ENCODE peak calls at places on chromosome 6, in nine cellular contexts. One of them, this sample, is unnamed. For H3K9me3, the result is how much of the 10 kb centered on the place peaks cover.

GRCh38 chr6:110534731-110535164 is 58.3 kb upstream of the SLC22A16 start:
- DNase-seq in sigmoid colon: no peak
- DNase-seq in psoas muscle: no peak
- DNase-seq in MM.1S: no peak
- DNase-seq in lower lobe of right lung: no peak
- DNase-seq in HCT116: no peak
- DNase-seq in heart right ventricle: no peak
- DNase-seq in breast epithelium: peak
- DNase-seq in cardiac muscle cell: peak
- DNase-seq in this sample: peak

GRCh38 chr6:25449774-25450173 is 170.6 kb downstream of the CARMIL1 start:
- DNase-seq in breast epithelium: no peak
- DNase-seq in sigmoid colon: no peak
- DNase-seq in HCT116: no peak
- DNase-seq in psoas muscle: no peak
- DNase-seq in heart right ventricle: no peak
- DNase-seq in MM.1S: no peak
- DNase-seq in cardiac muscle cell: peak
- DNase-seq in lower lobe of right lung: no peak
- DNase-seq in this sample: no peak

GRCh38 chr6:148140772-148141557 is 201.7 kb upstream of the SASH1 start:
- DNase-seq in MM.1S: no peak
- DNase-seq in heart right ventricle: no peak
- DNase-seq in psoas muscle: no peak
- DNase-seq in sigmoid colon: no peak
- DNase-seq in cardiac muscle cell: no peak
- DNase-seq in HCT116: no peak
- DNase-seq in breast epithelium: no peak
- DNase-seq in lower lobe of right lung: no peak
- DNase-seq in this sample: no peak

GRCh38 chr6:6545616-6546317 is 42.8 kb upstream of the LY86 start:
- DNase-seq in breast epithelium: no peak
- DNase-seq in MM.1S: no peak
- DNase-seq in sigmoid colon: no peak
- DNase-seq in cardiac muscle cell: no peak
- DNase-seq in heart right ventricle: no peak
- DNase-seq in psoas muscle: no peak
- DNase-seq in lower lobe of right lung: no peak
- DNase-seq in HCT116: no peak
- DNase-seq in this sample: no peak

GRCh38 chr6:94735270-94735669 is 842.1 kb upstream of the MANEA start:
- DNase-seq in psoas muscle: no peak
- DNase-seq in lower lobe of right lung: no peak
- DNase-seq in breast epithelium: no peak
- DNase-seq in cardiac muscle cell: no peak
- DNase-seq in HCT116: no peak
- DNase-seq in MM.1S: no peak
- DNase-seq in sigmoid colon: no peak
- DNase-seq in heart right ventricle: no peak
- DNase-seq in this sample: no peak

GRCh38 chr6:90915224-90915915 is 328.5 kb upstream of the MAP3K7 start:
- DNase-seq in MM.1S: no peak
- DNase-seq in sigmoid colon: no peak
- DNase-seq in breast epithelium: no peak
- DNase-seq in psoas muscle: no peak
- DNase-seq in heart right ventricle: no peak
- DNase-seq in cardiac muscle cell: no peak
- DNase-seq in HCT116: no peak
- DNase-seq in lower lobe of right lung: no peak
- DNase-seq in this sample: no peak

GRCh38 chr6:41942045-41942851 is 640 bp upstream of the CCND3 start:
- DNase-seq in MM.1S: no peak
- DNase-seq in psoas muscle: no peak
- DNase-seq in breast epithelium: no peak
- DNase-seq in sigmoid colon: no peak
- DNase-seq in HCT116: no peak
- DNase-seq in heart right ventricle: no peak
- DNase-seq in cardiac muscle cell: no peak
- DNase-seq in lower lobe of right lung: no peak
- DNase-seq in this sample: no peak

GRCh38 chr6:31652925-31653724 is 664 bp upstream of the BAG6 start:
- DNase-seq in breast epithelium: peak
- DNase-seq in psoas muscle: peak
- DNase-seq in HCT116: no peak
- DNase-seq in sigmoid colon: peak
- DNase-seq in lower lobe of right lung: peak
- DNase-seq in cardiac muscle cell: no peak
- DNase-seq in heart right ventricle: peak
- DNase-seq in MM.1S: peak
- DNase-seq in this sample: peak

GRCh38 chr6:112443666-112444065 is 96.5 kb downstream of the RFPL4B start:
- DNase-seq in psoas muscle: peak
- DNase-seq in MM.1S: no peak
- DNase-seq in breast epithelium: peak
- DNase-seq in heart right ventricle: peak
- DNase-seq in sigmoid colon: peak
- DNase-seq in lower lobe of right lung: no peak
- DNase-seq in cardiac muscle cell: peak
- DNase-seq in HCT116: no peak
- DNase-seq in this sample: peak

GRCh38 chr6:73263570-73263909 is 544 bp upstream of the KHDC1 start:
- DNase-seq in MM.1S: no peak
- DNase-seq in lower lobe of right lung: no peak
- DNase-seq in sigmoid colon: no peak
- DNase-seq in HCT116: no peak
- DNase-seq in breast epithelium: no peak
- DNase-seq in cardiac muscle cell: peak
- DNase-seq in heart right ventricle: no peak
- DNase-seq in psoas muscle: no peak
- DNase-seq in this sample: no peak

GRCh38 chr6:52566201-52566600 is 10.7 kb downstream of the TRAM2 start:
- DNase-seq in sigmoid colon: no peak
- DNase-seq in breast epithelium: no peak
- DNase-seq in heart right ventricle: no peak
- DNase-seq in HCT116: no peak
- DNase-seq in lower lobe of right lung: no peak
- DNase-seq in cardiac muscle cell: no peak
- DNase-seq in psoas muscle: no peak
- DNase-seq in MM.1S: peak
- DNase-seq in this sample: no peak

DNA sequence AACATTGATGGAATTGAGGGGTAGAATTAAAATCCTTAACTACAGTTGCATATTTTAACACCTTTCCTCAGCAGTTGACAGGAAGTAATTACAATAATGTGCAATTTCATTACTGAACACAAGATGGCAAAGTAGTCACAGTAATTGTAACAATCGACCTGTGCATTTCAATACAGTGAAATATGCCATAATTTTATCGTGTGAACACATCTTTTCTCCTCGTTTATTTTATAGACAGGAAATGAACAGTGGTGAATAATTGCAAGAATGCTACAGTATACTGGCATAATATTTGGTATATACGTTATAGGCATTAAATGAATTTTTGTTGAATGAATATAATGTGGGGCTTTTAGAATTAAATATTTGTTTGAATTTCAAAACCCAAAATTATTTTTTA is 25.0 kb downstream of the CYB5R4 start:
- DNase-seq in breast epithelium: no peak
- DNase-seq in heart right ventricle: no peak
- DNase-seq in sigmoid colon: no peak
- DNase-seq in lower lobe of right lung: no peak
- DNase-seq in psoas muscle: no peak
- DNase-seq in HCT116: peak
- DNase-seq in MM.1S: peak
- DNase-seq in cardiac muscle cell: peak
- DNase-seq in this sample: no peak
- TF ChIP-seq CTCF in breast epithelium: peak
- TF ChIP-seq CTCF in heart right ventricle: peak
- TF ChIP-seq CTCF in sigmoid colon: peak
- TF ChIP-seq CTCF in lower lobe of right lung: peak
- TF ChIP-seq CTCF in psoas muscle: peak
- TF ChIP-seq CTCF in HCT116: peak
- TF ChIP-seq CTCF in MM.1S: peak
- TF ChIP-seq CTCF in cardiac muscle cell: peak
- TF ChIP-seq CTCF in this sample: peak

DNA sequence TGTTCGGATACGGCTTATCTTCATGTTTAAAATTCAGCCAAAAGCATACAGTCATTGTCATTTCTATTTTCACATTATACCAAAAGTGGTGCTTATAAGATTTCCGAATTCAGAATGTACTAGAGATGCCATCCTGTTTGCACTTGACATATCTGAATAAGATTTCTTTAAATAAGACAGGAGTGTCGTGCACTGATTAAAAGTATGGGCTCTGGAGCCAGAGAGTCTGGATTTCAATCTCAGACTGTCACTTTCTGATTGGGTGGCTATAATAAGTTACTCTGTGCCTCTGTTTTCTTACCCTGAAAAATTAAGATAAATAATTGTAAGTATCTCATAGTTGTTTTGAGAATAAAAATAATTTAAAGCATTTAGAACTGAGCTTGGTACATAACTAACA is 92.8 kb downstream of the RWDD2A start:
- DNase-seq in HCT116: no peak
- DNase-seq in psoas muscle: no peak
- DNase-seq in heart right ventricle: no peak
- DNase-seq in lower lobe of right lung: no peak
- DNase-seq in sigmoid colon: no peak
- DNase-seq in cardiac muscle cell: no peak
- DNase-seq in breast epithelium: no peak
- DNase-seq in MM.1S: no peak
- DNase-seq in this sample: no peak
- H3K4me3 ChIP-seq in HCT116: no peak
- H3K4me3 ChIP-seq in psoas muscle: no peak
- H3K4me3 ChIP-seq in heart right ventricle: no peak
- H3K4me3 ChIP-seq in lower lobe of right lung: no peak
- H3K4me3 ChIP-seq in sigmoid colon: no peak
- H3K4me3 ChIP-seq in cardiac muscle cell: no peak
- H3K4me3 ChIP-seq in breast epithelium: no peak
- H3K4me3 ChIP-seq in MM.1S: no peak
- H3K4me3 ChIP-seq in this sample: no peak

GRCh38 chr6:4794140-4794707 is 18.0 kb downstream of the CDYL start:
- DNase-seq in heart right ventricle: peak
- DNase-seq in breast epithelium: no peak
- DNase-seq in sigmoid colon: no peak
- DNase-seq in HCT116: no peak
- DNase-seq in cardiac muscle cell: peak
- DNase-seq in MM.1S: no peak
- DNase-seq in lower lobe of right lung: no peak
- DNase-seq in psoas muscle: no peak
- DNase-seq in this sample: no peak
- H3K9me3 ChIP-seq in heart right ventricle: under half
- H3K9me3 ChIP-seq in breast epithelium: under half
- H3K9me3 ChIP-seq in sigmoid colon: under half
- H3K9me3 ChIP-seq in HCT116: under half
- H3K9me3 ChIP-seq in cardiac muscle cell: under half
- H3K9me3 ChIP-seq in MM.1S: under half
- H3K9me3 ChIP-seq in lower lobe of right lung: under half
- H3K9me3 ChIP-seq in psoas muscle: under half
- H3K9me3 ChIP-seq in this sample: under half

GRCh38 chr6:96086745-96087144 is 71.0 kb downstream of the FUT9 start:
- DNase-seq in lower lobe of right lung: no peak
- DNase-seq in sigmoid colon: no peak
- DNase-seq in cardiac muscle cell: no peak
- DNase-seq in heart right ventricle: no peak
- DNase-seq in HCT116: no peak
- DNase-seq in breast epithelium: no peak
- DNase-seq in psoas muscle: no peak
- DNase-seq in MM.1S: no peak
- DNase-seq in this sample: no peak

GRCh38 chr6:96089173-96089572 is 73.4 kb downstream of the FUT9 start:
- DNase-seq in MM.1S: no peak
- DNase-seq in breast epithelium: no peak
- DNase-seq in sigmoid colon: no peak
- DNase-seq in psoas muscle: no peak
- DNase-seq in heart right ventricle: no peak
- DNase-seq in cardiac muscle cell: no peak
- DNase-seq in HCT116: peak
- DNase-seq in lower lobe of right lung: no peak
- DNase-seq in this sample: no peak
- TF ChIP-seq CTCF in MM.1S: peak
- TF ChIP-seq CTCF in breast epithelium: peak
- TF ChIP-seq CTCF in sigmoid colon: no peak
- TF ChIP-seq CTCF in psoas muscle: no peak
- TF ChIP-seq CTCF in heart right ventricle: no peak
- TF ChIP-seq CTCF in cardiac muscle cell: no peak
- TF ChIP-seq CTCF in HCT116: peak
- TF ChIP-seq CTCF in lower lobe of right lung: no peak
- TF ChIP-seq CTCF in this sample: no peak

DNA sequence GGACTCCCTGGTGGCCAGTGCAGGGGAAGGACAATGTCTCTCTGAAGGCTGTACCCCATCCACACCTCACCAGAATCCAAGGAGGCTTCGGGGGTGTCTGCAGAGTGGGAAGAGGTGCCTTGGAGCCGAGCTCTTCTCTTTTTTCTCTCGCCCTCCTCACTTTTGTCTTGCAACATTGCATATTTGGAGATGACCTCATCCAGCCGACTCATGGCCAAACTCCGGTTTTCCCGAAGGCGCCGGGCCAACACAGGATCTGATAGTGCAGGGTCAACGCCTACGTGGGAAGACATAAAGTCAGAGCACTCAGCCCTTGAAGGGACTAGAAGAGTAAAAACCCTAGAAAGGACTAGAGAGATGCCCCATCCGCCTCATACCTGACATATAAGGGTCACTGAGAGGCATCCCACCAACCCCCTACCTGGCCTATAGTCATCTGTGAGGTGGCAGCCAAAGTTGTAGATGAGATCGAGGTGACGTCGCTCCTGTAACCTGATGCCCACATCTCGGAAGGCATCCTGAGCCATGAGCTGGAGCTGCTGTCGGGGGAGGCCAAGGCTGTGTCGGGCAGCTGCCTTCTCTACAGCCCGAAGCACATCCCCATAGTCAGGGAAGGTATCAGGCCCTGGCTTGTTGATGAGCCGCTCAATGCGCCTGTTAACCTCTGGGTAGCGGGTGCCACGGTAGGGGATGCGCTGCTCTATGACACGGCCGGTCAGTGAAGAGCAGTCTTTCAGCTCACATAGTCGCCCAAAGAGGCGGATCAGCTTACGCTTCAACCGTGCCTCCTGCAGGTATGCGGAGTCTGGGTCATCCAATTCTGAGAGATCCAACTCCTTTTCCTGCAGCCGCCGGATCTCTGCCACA is 3.0 kb upstream of the ZBTB22 start:
- DNase-seq in heart right ventricle: peak
- DNase-seq in MM.1S: no peak
- DNase-seq in breast epithelium: peak
- DNase-seq in psoas muscle: peak
- DNase-seq in sigmoid colon: peak
- DNase-seq in HCT116: no peak
- DNase-seq in cardiac muscle cell: peak
- DNase-seq in lower lobe of right lung: no peak
- DNase-seq in this sample: peak
- H3K4me3 ChIP-seq in heart right ventricle: no peak
- H3K4me3 ChIP-seq in MM.1S: no peak
- H3K4me3 ChIP-seq in breast epithelium: peak
- H3K4me3 ChIP-seq in psoas muscle: peak
- H3K4me3 ChIP-seq in sigmoid colon: no peak
- H3K4me3 ChIP-seq in HCT116: no peak
- H3K4me3 ChIP-seq in cardiac muscle cell: no peak
- H3K4me3 ChIP-seq in lower lobe of right lung: no peak
- H3K4me3 ChIP-seq in this sample: no peak

This sample was measured in tibial artery.